ENCODE peak calls at places on chromosomes 3 and 15, in seven cellular contexts. S is NCI-H1436, P is mesendoderm, G is skeletal muscle cell, W is HEK293T, X is omental fat pad, O is DMS53. E is an unnamed sample.

GRCh38 chr3:82229397-82229796 is 468.0 kb upstream of the GBE1 start:
- DNase-seq in S (no peak), P (no peak), G (no peak), W (no peak), X (no peak), O (no peak), E (no peak)

GRCh38 chr3:46455231-46456115 is 9.2 kb downstream of the LTF start:
- DNase-seq in S (no peak), P (no peak), G (no peak), W (no peak), X (no peak), O (no peak), E (no peak)

GRCh38 chr3:111285188-111285547 is 213.6 kb downstream of the NECTIN3 start:
- DNase-seq in S (no peak), P (no peak), G (no peak), W (no peak), X (no peak), O (no peak), E (no peak)

GRCh38 chr15:88748081-88748480 is 55.2 kb upstream of the ACAN start:
- DNase-seq in S (no peak), P (no peak), G (no peak), W (no peak), X (no peak), O (no peak), E (no peak)

GRCh38 chr3:139472380-139473010 is 3.8 kb downstream of the RBP2 start:
- DNase-seq in S (no peak), P (no peak), G (no peak), W (no peak), X (no peak), O (no peak), E (no peak)

GRCh38 chr3:39273119-39273518 is 6.7 kb downstream of the CX3CR1 start:
- DNase-seq in S (no peak), P (peak), G (no peak), W (peak), X (no peak), O (no peak), E (no peak)

GRCh38 chr3:133840055-133840737 is 34.6 kb downstream of the SRPRB start:
- DNase-seq in S (no peak), P (no peak), G (no peak), W (no peak), X (no peak), O (no peak), E (no peak)

GRCh38 chr3:101495552-101495951 is 17.5 kb downstream of the SENP7 start:
- DNase-seq in S (no peak), P (peak), G (no peak), W (no peak), X (no peak), O (peak), E (no peak)

GRCh38 chr15:34359416-34359815 is 7.6 kb downstream of the LPCAT4 start:
- DNase-seq in S (no peak), P (no peak), G (no peak), W (no peak), X (no peak), O (no peak), E (no peak)

GRCh38 chr3:160830792-160831191 is 74.8 kb downstream of the PPM1L start:
- DNase-seq in S (no peak), P (no peak), G (no peak), W (no peak), X (no peak), O (no peak), E (no peak)

GRCh38 chr15:94258246-94258645 is 26.9 kb downstream of the MCTP2 start:
- DNase-seq in S (no peak), P (no peak), G (no peak), W (no peak), X (no peak), O (no peak), E (no peak)

GRCh38 chr3:178671261-178672191 is 135.3 kb downstream of the KCNMB2 start:
- DNase-seq in S (peak), P (no peak), G (peak), W (no peak), X (no peak), O (peak), E (no peak)

GRCh38 chr3:11077466-11077865 is 76.8 kb upstream of the HRH1 start:
- DNase-seq in S (no peak), P (no peak), G (peak), W (no peak), X (no peak), O (no peak), E (no peak)

GRCh38 chr3:183502782-183503181 is 52.7 kb downstream of the KLHL6 start:
- DNase-seq in S (peak), P (no peak), G (no peak), W (no peak), X (no peak), O (peak), E (no peak)

GRCh38 chr15:92149469-92149868 is 244.2 kb upstream of the ST8SIA2 start:
- DNase-seq in S (no peak), P (no peak), G (no peak), W (no peak), X (no peak), O (no peak), E (no peak)

GRCh38 chr3:111862415-111862814 is 3.4 kb downstream of the PHLDB2 start:
- DNase-seq in S (no peak), P (peak), G (no peak), W (no peak), X (no peak), O (no peak), E (no peak)

E was measured in activated T-helper 2 cell treated with anti-CD3 and anti-CD28 coated beads, Interferon-gamma antibody, Interleukin-2, Interleukin-4, amounts not matched to agents 10 μg/mL and 5 μg/mL and 100 μg/mL, durations not matched to agents 14 hours and 24 hours and 36 hours.